ENCODE peak calls at places on chromosomes 5 and 9, in nine cellular contexts. D, R, A, I, H, E, Y, Z and C are unnamed samples.

GRCh38 chr9:129075996-129076639 is 4.8 kb upstream of the DOLPP1 start:
- DNase-seq in Y (no peak), A (no peak), R (no peak), Z (no peak), H (no peak), D (no peak), I (no peak), E (peak), C (no peak)

GRCh38 chr9:16618524-16618923 is 251.9 kb downstream of the BNC2 start:
- DNase-seq in D (no peak), A (no peak), E (no peak), Y (no peak), R (peak), Z (peak), H (no peak), I (no peak), C (no peak)

GRCh38 chr9:124457887-124458431 is 7.7 kb downstream of the ADGRD2 start:
- DNase-seq in I (no peak), Y (no peak), E (peak), A (no peak), Z (no peak), D (peak), H (peak), R (no peak), C (no peak)

GRCh38 chr9:106707291-106707690 is 155.7 kb upstream of the ZNF462 start:
- DNase-seq in Z (no peak), H (no peak), Y (no peak), D (no peak), A (no peak), E (no peak), R (peak), I (no peak), C (no peak)

GRCh38 chr5:157670662-157671591 is at the start of gene C5orf52:
- DNase-seq in Z (no peak), E (peak), R (peak), A (peak), H (no peak), Y (peak), I (no peak), D (no peak), C (peak)

GRCh38 chr5:38576442-38576841 is 20.0 kb upstream of the LIFR start:
- DNase-seq in Z (no peak), A (no peak), R (no peak), D (no peak), Y (no peak), E (no peak), H (no peak), I (no peak), C (no peak)

GRCh38 chr5:2724031-2724581 is 27.4 kb downstream of the IRX2 start:
- DNase-seq in H (peak), D (no peak), Z (no peak), A (no peak), Y (no peak), R (no peak), E (no peak), I (no peak), C (no peak)

GRCh38 chr5:103327893-103328292 is 69.3 kb downstream of the MACIR start:
- DNase-seq in Y (no peak), R (no peak), D (no peak), H (no peak), Z (no peak), I (no peak), E (no peak), A (no peak), C (no peak)

GRCh38 chr9:124673063-124673462 is 98.0 kb downstream of the NR6A1 start:
- DNase-seq in Z (no peak), I (no peak), A (no peak), D (no peak), Y (peak), E (no peak), R (no peak), H (no peak), C (no peak)

GRCh38 chr9:89953824-89954223 is 349.0 kb downstream of the GADD45G start:
- DNase-seq in R (no peak), A (no peak), Z (no peak), Y (no peak), I (no peak), H (no peak), D (no peak), E (no peak), C (no peak)

GRCh38 chr9:120914953-120915352 is 11.6 kb downstream of the TRAF1 start:
- DNase-seq in R (peak), H (no peak), Y (no peak), I (no peak), Z (no peak), A (no peak), E (no peak), D (no peak), C (no peak)

GRCh38 chr5:53246042-53246836 is 136.7 kb upstream of the MOCS2 start:
- DNase-seq in D (no peak), A (no peak), Z (no peak), H (no peak), Y (no peak), E (no peak), I (peak), R (peak), C (no peak)

GRCh38 chr5:162128117-162128516 is 60.5 kb downstream of the GABRG2 start:
- DNase-seq in D (no peak), E (peak), Z (peak), A (no peak), R (no peak), Y (no peak), H (peak), I (no peak), C (no peak)

GRCh38 chr9:113417370-113417769 is 6.8 kb downstream of the C9orf43 start:
- DNase-seq in R (no peak), Z (no peak), D (no peak), Y (no peak), I (no peak), A (no peak), H (no peak), E (no peak), C (no peak)

GRCh38 chr5:53603009-53603687 is 42.7 kb downstream of the NDUFS4 start:
- DNase-seq in E (no peak), I (no peak), A (no peak), Z (no peak), D (no peak), R (no peak), Y (no peak), H (no peak), C (no peak)

GRCh38 chr9:77876091-77876490 is 155.5 kb downstream of the GNAQ start:
- DNase-seq in Z (peak), E (peak), R (peak), H (no peak), A (no peak), D (no peak), Y (no peak), I (no peak), C (peak)

GRCh38 chr5:6510132-6510531 is 61.5 kb downstream of the UBE2QL1 start:
- DNase-seq in E (peak), Z (no peak), I (no peak), A (no peak), Y (no peak), H (no peak), D (no peak), R (peak), C (no peak)

GRCh38 chr9:104980039-104980654 is 52.2 kb upstream of the ABCA1 start:
- DNase-seq in H (no peak), I (no peak), Z (no peak), E (no peak), R (no peak), D (no peak), A (no peak), Y (no peak), C (no peak)

GRCh38 chr5:760363-761205 is 23.9 kb downstream of the ZDHHC11B start:
- DNase-seq in I (no peak), R (no peak), H (peak), A (no peak), D (no peak), E (peak), Y (no peak), Z (no peak), C (no peak)

GRCh38 chr9:132042324-132042723 is 37.3 kb downstream of the MED27 start:
- DNase-seq in A (peak), I (peak), Z (no peak), E (no peak), Y (no peak), R (peak), H (no peak), D (no peak), C (no peak)

GRCh38 chr5:79936644-79937216 is 54.3 kb downstream of the MTX3 start:
- DNase-seq in Y (no peak), H (no peak), A (no peak), D (no peak), Z (no peak), I (no peak), E (no peak), R (peak), C (no peak)

GRCh38 chr5:139667730-139668063 is 19.5 kb downstream of the CXXC5 start:
- DNase-seq in A (no peak), Y (no peak), H (no peak), I (no peak), Z (no peak), R (peak), E (no peak), D (no peak), C (no peak)

GRCh38 chr5:172959824-172960799 is 888 bp downstream of the RPL26L1 start:
- DNase-seq in E (no peak), R (no peak), D (peak), Y (peak), I (no peak), Z (no peak), H (no peak), A (no peak), C (no peak)

GRCh38 chr9:74765572-74765971 is 122.1 kb downstream of the TRPM6 start:
- DNase-seq in H (no peak), R (no peak), I (no peak), Y (no peak), D (no peak), Z (no peak), A (no peak), E (no peak), C (no peak)

GRCh38 chr5:73552642-73553041 is 12.8 kb downstream of the ANKRA2 start:
- DNase-seq in E (no peak), A (no peak), Z (no peak), Y (no peak), D (no peak), H (no peak), I (no peak), R (no peak), C (no peak)

GRCh38 chr5:59126665-59127354 is 543.9 kb downstream of the RAB3C start:
- DNase-seq in I (no peak), H (no peak), E (no peak), D (no peak), Z (no peak), R (peak), Y (no peak), A (peak), C (no peak)

GRCh38 chr5:178120661-178121357 is 7.5 kb downstream of the N4BP3 start:
- DNase-seq in E (peak), I (no peak), Y (peak), H (peak), A (peak), Z (peak), R (peak), D (no peak), C (peak)

GRCh38 chr5:135208555-135209494 is 174.8 kb upstream of the PITX1 start:
- DNase-seq in R (peak), Y (no peak), Z (no peak), D (no peak), I (peak), H (peak), A (peak), E (peak), C (no peak)

GRCh38 chr5:174084691-174085154 is 39.2 kb downstream of the NSG2 start:
- DNase-seq in Z (no peak), A (no peak), E (no peak), R (no peak), D (no peak), Y (no peak), I (no peak), H (no peak), C (no peak)

GRCh38 chr5:142516732-142517131 is 169.2 kb downstream of the FGF1 start:
- DNase-seq in A (no peak), H (no peak), R (no peak), I (no peak), D (no peak), E (no peak), Z (no peak), Y (no peak), C (no peak)

GRCh38 chr9:18595597-18595996 is 121.6 kb downstream of the ADAMTSL1 start:
- DNase-seq in D (no peak), I (no peak), R (peak), A (no peak), H (no peak), Z (no peak), E (no peak), Y (no peak), C (no peak)

GRCh38 chr9:86924206-86924605 is 23.1 kb downstream of the GAS1 start:
- DNase-seq in R (peak), D (no peak), I (no peak), Y (no peak), E (no peak), H (no peak), Z (no peak), A (no peak), C (no peak)

GRCh38 chr9:129324808-129325491 is 146.9 kb upstream of the IER5L start:
- DNase-seq in I (no peak), Z (no peak), R (no peak), E (peak), D (no peak), Y (no peak), H (no peak), A (no peak), C (no peak)

GRCh38 chr9:34654317-34655083 is 2.5 kb downstream of the IL11RA start:
- DNase-seq in R (peak), I (peak), A (no peak), H (no peak), E (no peak), Y (no peak), Z (no peak), D (peak), C (no peak)

GRCh38 chr5:80034559-80034958 is 589 bp upstream of the THBS4 start:
- DNase-seq in Y (no peak), D (no peak), I (no peak), E (no peak), R (no peak), Z (peak), H (no peak), A (no peak), C (no peak)

GRCh38 chr9:135976944-135977343 is 15.8 kb upstream of the UBAC1 start:
- DNase-seq in R (no peak), E (no peak), H (no peak), D (no peak), A (no peak), I (no peak), Y (no peak), Z (peak), C (no peak)

GRCh38 chr9:135976531-135976930 is 15.4 kb upstream of the UBAC1 start:
- DNase-seq in I (no peak), Y (no peak), D (no peak), Z (no peak), A (no peak), E (no peak), H (no peak), R (no peak), C (no peak)

GRCh38 chr9:135973276-135974219 is 12.4 kb upstream of the UBAC1 start:
- DNase-seq in R (no peak), H (no peak), Y (peak), I (no peak), E (peak), D (no peak), Z (no peak), A (no peak), C (no peak)

GRCh38 chr9:135974220-135974573 is 13.0 kb upstream of the UBAC1 start:
- DNase-seq in D (no peak), R (no peak), Y (no peak), A (no peak), I (no peak), H (no peak), Z (no peak), E (peak), C (no peak)

DNA sequence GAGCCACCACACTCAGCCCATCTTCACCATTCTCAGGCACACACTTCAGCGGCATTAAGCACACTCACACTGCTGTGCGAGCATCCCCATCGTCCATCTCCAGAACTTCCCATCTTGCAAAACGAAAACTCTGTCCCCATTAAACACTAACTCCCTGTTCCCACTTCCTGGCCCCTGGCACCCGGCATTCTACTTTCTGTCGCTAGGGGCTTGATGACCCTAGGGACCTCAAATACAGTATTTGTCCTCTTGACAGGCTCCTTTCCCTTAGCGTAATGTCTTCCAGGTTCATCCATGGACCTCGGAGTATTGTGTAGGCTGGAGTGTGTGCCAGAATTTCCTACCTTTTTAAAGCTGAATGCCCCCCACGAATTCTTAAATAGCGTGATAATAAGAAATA is 14.7 kb upstream of the UBAC1 start:
- DNase-seq in Z (no peak), Y (no peak), R (no peak), I (no peak), E (no peak), D (no peak), H (no peak), A (no peak), C (no peak)
- TF ChIP-seq CTCF in Z (peak), Y (no peak), R (no peak), I (no peak), E (peak), D (no peak), H (peak), A (no peak), C (no peak)

GRCh38 chr5:144468542-144468941 is 297.9 kb downstream of the KCTD16 start:
- DNase-seq in Y (no peak), R (no peak), H (no peak), Z (no peak), E (no peak), D (no peak), I (no peak), A (no peak), C (no peak)

GRCh38 chr5:144469106-144469505 is 298.4 kb downstream of the KCTD16 start:
- DNase-seq in A (no peak), H (no peak), Y (no peak), R (no peak), D (no peak), Z (no peak), I (no peak), E (no peak), C (no peak)

GRCh38 chr5:144465441-144465840 is 294.8 kb downstream of the KCTD16 start:
- DNase-seq in R (no peak), E (no peak), Z (no peak), A (no peak), H (no peak), D (no peak), I (no peak), Y (no peak), C (no peak)

GRCh38 chr5:144473650-144474049 is 303.0 kb downstream of the KCTD16 start:
- DNase-seq in Z (no peak), R (no peak), A (no peak), I (no peak), Y (no peak), H (no peak), E (no peak), D (no peak), C (no peak)

GRCh38 chr5:144467795-144468194 is 297.1 kb downstream of the KCTD16 start:
- DNase-seq in E (peak), H (peak), A (peak), I (no peak), R (peak), Z (peak), Y (no peak), D (no peak), C (peak)
- TF ChIP-seq CTCF in E (peak), H (peak), A (peak), I (peak), R (peak), Z (peak), Y (no peak), D (peak), C (peak)

GRCh38 chr5:61010759-61011460 is 65.9 kb downstream of the NDUFAF2 start:
- DNase-seq in H (peak), Z (peak), A (peak), E (peak), I (no peak), D (no peak), Y (no peak), R (peak), C (no peak)
- TF ChIP-seq CTCF in H (peak), Z (peak), A (peak), E (peak), I (peak), D (peak), Y (no peak), R (peak), C (no peak)

DNA sequence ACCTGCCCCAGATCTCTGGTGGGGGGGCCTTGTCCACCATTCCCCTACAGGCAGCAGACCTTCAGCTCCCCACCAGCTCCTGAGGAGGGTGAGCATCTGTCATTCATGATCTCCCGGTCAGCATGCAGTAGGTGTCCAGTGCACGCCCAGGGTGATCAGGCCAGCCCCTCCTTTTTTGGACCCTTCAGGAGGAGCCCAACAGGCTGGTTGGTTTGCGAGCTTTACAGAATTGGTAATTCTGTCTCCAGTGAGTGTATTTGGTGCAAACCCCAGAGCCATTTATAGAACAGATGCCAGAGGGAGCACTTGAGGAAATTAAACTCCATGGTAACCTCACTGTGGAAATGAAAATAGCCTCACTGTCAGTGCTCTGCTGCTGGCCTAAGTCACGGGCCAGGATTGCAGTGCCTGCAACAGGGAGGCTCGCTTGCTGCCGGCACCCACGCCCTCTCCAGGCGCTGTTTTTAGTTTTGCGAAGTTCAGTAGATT is 23.4 kb downstream of the WNK2 start:
- DNase-seq in I (peak), D (peak), A (no peak), Y (no peak), Z (no peak), H (no peak), E (no peak), R (peak), C (no peak)
- TF ChIP-seq CTCF in I (peak), D (peak), A (no peak), Y (no peak), Z (no peak), H (no peak), E (no peak), R (no peak), C (no peak)

GRCh38 chr9:36802171-36802920 is 229.7 kb downstream of the MELK start:
- DNase-seq in H (no peak), Z (no peak), R (peak), D (no peak), A (peak), I (no peak), E (no peak), Y (no peak), C (no peak)

GRCh38 chr9:36793277-36793676 is 220.6 kb downstream of the MELK start:
- DNase-seq in H (peak), Z (no peak), E (peak), R (no peak), A (peak), I (no peak), Y (no peak), D (no peak), C (peak)

GRCh38 chr9:36797471-36798220 is 225.0 kb downstream of the MELK start:
- DNase-seq in Z (no peak), A (no peak), D (no peak), Y (no peak), E (no peak), R (no peak), I (no peak), H (no peak), C (no peak)

GRCh38 chr9:36796671-36797419 is 224.2 kb downstream of the MELK start:
- DNase-seq in A (no peak), E (no peak), Z (no peak), Y (no peak), I (no peak), H (no peak), D (no peak), R (no peak), C (no peak)

DNA sequence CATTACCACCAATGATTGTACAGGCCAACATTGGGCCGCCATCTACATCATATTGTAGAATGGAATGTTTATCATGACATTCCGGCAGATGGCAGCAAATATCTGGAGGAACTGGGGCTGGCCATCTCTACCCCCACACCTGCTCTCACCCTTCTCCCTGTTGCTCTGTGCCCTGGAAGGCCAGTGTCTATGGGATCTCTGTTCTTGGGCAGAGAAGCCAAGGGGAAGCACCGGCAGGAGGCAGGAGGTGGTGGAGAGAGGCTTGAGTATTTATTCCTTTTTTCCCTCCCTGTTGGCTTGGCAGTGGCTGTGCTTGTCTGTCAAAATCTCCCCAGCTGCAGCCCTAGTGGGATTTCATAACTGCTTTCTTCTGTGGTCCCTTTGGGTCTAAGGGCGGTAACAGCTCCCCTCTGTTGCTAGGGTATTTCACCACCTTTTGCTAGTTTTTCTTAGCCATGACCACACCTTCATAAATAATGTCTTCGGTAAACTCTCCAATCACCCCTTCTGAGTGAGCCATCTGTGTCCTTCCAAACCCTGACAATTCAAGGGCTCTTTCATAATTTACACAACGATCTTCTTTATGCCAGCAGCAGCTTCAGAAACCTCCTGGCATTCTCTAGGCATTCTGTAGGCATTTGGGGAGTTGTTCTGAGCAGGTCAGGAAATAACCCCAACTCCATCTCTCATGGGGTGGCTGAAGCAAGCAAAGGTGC is 225.8 kb downstream of the MELK start:
- DNase-seq in R (no peak), Z (peak), D (no peak), I (no peak), Y (no peak), E (peak), H (no peak), A (peak), C (peak)
- TF ChIP-seq CTCF in R (no peak), Z (peak), D (peak), I (peak), Y (no peak), E (peak), H (peak), A (peak), C (peak)